ENCODE peak calls at places on chromosomes 6 and 20, in nine cellular contexts. J is NCI-H510A, H is astrocyte, U is esophagus squamous epithelium, Z is T-cell, S is GM23248, Q is non-pigmented ciliary epithelial cell, C is cardiac muscle cell, D is nephron progenitor cell. N is an unnamed sample.

GRCh38 chr6:125169058-125169457 is 15.5 kb downstream of the TPD52L1 start:
- DNase-seq in J (no peak), H (peak), U (no peak), Z (no peak), S (peak), Q (no peak), C (no peak), D (no peak), N (no peak)

GRCh38 chr6:156383059-156383458 is 394.1 kb upstream of the ARID1B start:
- DNase-seq in J (no peak), H (no peak), U (no peak), Z (no peak), S (no peak), Q (no peak), C (no peak), D (no peak), N (no peak)

GRCh38 chr6:32427218-32427617 is 12.5 kb upstream of the HLA-DRA start:
- DNase-seq in J (no peak), H (no peak), U (no peak), Z (no peak), S (no peak), Q (no peak), C (no peak), D (no peak), N (no peak)

GRCh38 chr6:17886891-17887290 is 100.5 kb downstream of the KIF13A start:
- DNase-seq in J (no peak), H (peak), U (no peak), Z (no peak), S (peak), Q (no peak), C (no peak), D (no peak), N (no peak)

GRCh38 chr6:89411269-89412070 is 603 bp downstream of the RRAGD start:
- DNase-seq in J (no peak), H (no peak), U (no peak), Z (no peak), S (peak), Q (no peak), C (peak), D (peak), N (peak)

GRCh38 chr6:33904050-33904827 is 100.4 kb upstream of the MLN start:
- DNase-seq in J (no peak), H (no peak), U (no peak), Z (peak), S (no peak), Q (no peak), C (peak), D (peak), N (peak)

GRCh38 chr6:56381852-56382251 is 134.5 kb upstream of the COL21A1 start:
- DNase-seq in J (peak), H (peak), U (no peak), Z (no peak), S (peak), Q (no peak), C (no peak), D (no peak), N (no peak)

GRCh38 chr20:21209668-21210067 is 83.8 kb downstream of the KIZ start:
- DNase-seq in J (no peak), H (no peak), U (no peak), Z (no peak), S (no peak), Q (no peak), C (no peak), D (no peak), N (no peak)

GRCh38 chr6:43749461-43749860 is 20.6 kb upstream of the VEGFA start:
- DNase-seq in J (no peak), H (no peak), U (no peak), Z (no peak), S (no peak), Q (no peak), C (no peak), D (no peak), N (no peak)

GRCh38 chr20:23995905-23996666 is 7.5 kb upstream of the GGTLC1 start:
- DNase-seq in J (peak), H (no peak), U (no peak), Z (peak), S (peak), Q (no peak), C (peak), D (peak), N (peak)

GRCh38 chr20:56974499-56975250 is 291.8 kb downstream of the BMP7 start:
- DNase-seq in J (no peak), H (peak), U (no peak), Z (no peak), S (peak), Q (peak), C (peak), D (peak), N (peak)

GRCh38 chr20:40255368-40255767 is 433.7 kb downstream of the MAFB start:
- DNase-seq in J (no peak), H (no peak), U (no peak), Z (no peak), S (peak), Q (no peak), C (no peak), D (no peak), N (no peak)

GRCh38 chr6:40585661-40586269 is 1.4 kb downstream of the LRFN2 start:
- DNase-seq in J (peak), H (no peak), U (no peak), Z (no peak), S (no peak), Q (no peak), C (no peak), D (peak), N (peak)

GRCh38 chr6:47057830-47058540 is 15.9 kb upstream of the ADGRF1 start:
- DNase-seq in J (no peak), H (peak), U (no peak), Z (no peak), S (peak), Q (peak), C (no peak), D (no peak), N (no peak)